ENCODE peak calls at places on chromosomes 2 and 18, in four cellular contexts. A is AG04450, L is PC-3, K is left ventricle myocardium inferior. C is an unnamed sample.

GRCh38 chr2:168831662-168832061 is 29.2 kb downstream of the NOSTRIN start:
- DNase-seq in K (no peak), A (no peak), L (no peak), C (no peak)

GRCh38 chr2:64325477-64325851 is 128.5 kb upstream of the LGALSL start:
- DNase-seq in L (no peak), K (no peak), A (no peak), C (no peak)

GRCh38 chr2:104872866-104873688 is 19.2 kb downstream of the POU3F3 start:
- DNase-seq in L (peak; percentile 67), K (peak; percentile 29), A (peak; percentile 8), C (no peak)

GRCh38 chr2:62845256-62845655 is 139.7 kb downstream of the EHBP1 start:
- DNase-seq in K (no peak), A (no peak), L (no peak), C (no peak)

GRCh38 chr2:162244559-162245031 is 1.4 kb upstream of the FAP start:
- DNase-seq in K (no peak), A (no peak), L (peak; percentile 91), C (peak; percentile 83)

GRCh38 chr18:9218052-9218451 is 81.5 kb downstream of the ANKRD12 start:
- DNase-seq in A (no peak), K (no peak), L (no peak), C (no peak)

GRCh38 chr2:48601349-48601748 is 16.3 kb upstream of the GTF2A1L start:
- DNase-seq in K (no peak), L (peak; percentile 44), A (no peak), C (no peak)

GRCh38 chr2:207156045-207156444 is 9.7 kb downstream of the KLF7 start:
- DNase-seq in L (no peak), A (no peak), K (no peak), C (no peak)

GRCh38 chr18:24559474-24560018 is 99.1 kb downstream of the HRH4 start:
- DNase-seq in L (no peak), K (no peak), A (no peak), C (no peak)

GRCh38 chr2:117832905-117833613 is 18.6 kb downstream of the DDX18 start:
- DNase-seq in L (peak; percentile 24), K (no peak), A (no peak), C (no peak)

GRCh38 chr2:217723078-217723477 is 279.7 kb downstream of the TNS1 start:
- DNase-seq in L (no peak), K (no peak), A (no peak), C (no peak)

GRCh38 chr2:157302492-157303099 is 23.0 kb downstream of the ERMN start:
- DNase-seq in L (peak; percentile 81), A (peak; percentile 16), K (no peak), C (no peak)

GRCh38 chr18:67410671-67411070 is 105.8 kb downstream of the DSEL start:
- DNase-seq in A (no peak), L (no peak), K (no peak), C (no peak)

GRCh38 chr2:190486037-190486623 is 48.4 kb downstream of the NEMP2 start:
- DNase-seq in L (no peak), A (no peak), K (no peak), C (no peak)

GRCh38 chr18:63730788-63731187 is 28.0 kb downstream of the SERPINB11 start:
- DNase-seq in A (no peak), K (no peak), L (peak; percentile 74), C (no peak)

GRCh38 chr2:205754924-205755321 is 72.6 kb downstream of the NRP2 start:
- DNase-seq in A (no peak), K (no peak), L (peak; percentile 71), C (no peak)

GRCh38 chr18:71815305-71815704 is 728.8 kb downstream of the CBLN2 start:
- DNase-seq in K (no peak), L (no peak), A (no peak), C (no peak)

GRCh38 chr2:127932199-127932877 is 46.6 kb upstream of the AMMECR1L start:
- DNase-seq in K (no peak), A (no peak), L (peak; percentile 95), C (peak; percentile 51)

GRCh38 chr2:112582314-112582746 is 2.1 kb upstream of the CHCHD5 start:
- DNase-seq in L (peak; percentile 81), K (no peak), A (peak; percentile 21), C (peak; percentile 25)

GRCh38 chr18:49582579-49582978 is 20.7 kb downstream of the LIPG start:
- DNase-seq in K (no peak), A (no peak), L (no peak), C (no peak)

GRCh38 chr2:23356711-23357110 is 28.3 kb upstream of the KLHL29 start:
- DNase-seq in L (no peak), K (no peak), A (no peak), C (no peak)

GRCh38 chr2:215831296-215831913 is 181.9 kb downstream of the MREG start:
- DNase-seq in L (no peak), A (no peak), K (peak; percentile 38), C (no peak)

GRCh38 chr2:73235315-73236028 is 1.4 kb downstream of the CCT7 start:
- DNase-seq in K (no peak), L (no peak), A (no peak), C (no peak)

GRCh38 chr2:113831156-113831555 is 58.7 kb upstream of the ACTR3 start:
- DNase-seq in K (no peak), L (peak; percentile 79), A (no peak), C (no peak)

GRCh38 chr18:34857310-34857709 is 147.2 kb downstream of the DTNA start:
- DNase-seq in A (no peak), L (peak; percentile 6), K (no peak), C (no peak)

GRCh38 chr2:48856657-48857056 is 101.1 kb upstream of the LHCGR start:
- DNase-seq in A (no peak), K (no peak), L (no peak), C (no peak)

GRCh38 chr18:36372902-36373301 is 75.4 kb downstream of the FHOD3 start:
- DNase-seq in K (no peak), A (peak; percentile 50), L (peak; percentile 40), C (no peak)

GRCh38 chr2:20674974-20675679 is 8.2 kb downstream of the GDF7 start:
- DNase-seq in A (peak; percentile 60), K (no peak), L (peak; percentile 78), C (peak; percentile 25)

GRCh38 chr2:239939736-239940483 is 85.2 kb downstream of the NDUFA10 start:
- DNase-seq in A (no peak), L (no peak), K (peak; percentile 59), C (no peak)

DNA sequence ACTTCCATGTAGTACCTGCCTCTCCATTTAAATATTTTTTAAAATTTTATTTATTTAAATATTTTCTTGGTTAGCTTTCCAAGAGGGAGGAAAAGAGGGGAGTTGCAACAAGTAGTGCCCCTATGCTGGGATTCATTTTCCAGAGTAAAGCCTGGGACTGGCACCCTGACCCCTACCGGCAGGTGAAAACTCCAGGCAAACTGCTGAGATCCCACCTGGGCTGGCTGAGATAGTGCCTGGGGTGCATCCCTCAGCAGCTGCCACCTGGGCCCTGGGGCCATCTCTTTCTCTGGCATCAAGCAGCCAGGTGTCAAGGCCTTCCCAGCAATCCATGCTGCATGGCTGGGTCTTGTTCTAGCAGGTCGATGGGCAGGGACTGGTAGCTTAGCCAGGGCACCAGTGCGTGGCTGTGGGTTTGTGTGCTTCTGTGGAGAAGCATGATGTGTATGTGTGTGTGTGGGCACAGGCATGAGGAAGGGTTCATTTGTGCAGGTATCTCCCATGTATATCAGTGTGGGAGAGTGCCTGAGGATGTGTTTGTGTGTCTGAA is 6.5 kb downstream of the SIX2 start:
- DNase-seq in K (no peak), L (no peak), A (no peak), C (no peak)
- H3K27me3 ChIP-seq in K (peaks cover 100% of the 10 kb centered on the region), L (no peaks in the 10 kb centered on the region), A (peaks cover 99% of the 10 kb centered on the region), C (peaks cover 93% of the 10 kb centered on the region)

GRCh38 chr2:219571311-219572236 is at the start of gene OBSL1:
- DNase-seq in L (peak; percentile 90), A (no peak), K (peak; percentile 85), C (no peak)
- H3K4me3 ChIP-seq in L (peak within 1 kb of the TSS; percentile 72), A (peak within 1 kb of the TSS; percentile 68), K (peak within 1 kb of the TSS; percentile 79), C (peak within 1 kb of the TSS; percentile 73)

GRCh38 chr2:43737855-43738254 is 36.0 kb upstream of the DYNC2LI1 start:
- DNase-seq in A (no peak), L (no peak), K (no peak), C (no peak)
- TF ChIP-seq CTCF in A (no peak), L (no peak), K (no peak), C (no peak)

GRCh38 chr2:219254590-219255219 is 987 bp upstream of the TUBA4A start:
- DNase-seq in K (no peak), A (no peak), L (no peak), C (no peak)
- H3K27me3 ChIP-seq in K (peaks cover 36% of the 10 kb centered on the region), A (peaks cover 15% of the 10 kb centered on the region), L (no peaks in the 10 kb centered on the region), C (peaks cover 9% of the 10 kb centered on the region)

GRCh38 chr2:66577331-66578041 is 142.6 kb downstream of the MEIS1 start:
- DNase-seq in L (no peak), A (no peak), K (no peak), C (no peak)
- H3K4me3 ChIP-seq in L (peak overlapping the region; percentile 76), A (peak overlapping the region; percentile 58), K (peak overlapping the region; percentile 66), C (no peak overlapping the region)

C was measured in kidney epithelial cell.